ENCODE peak calls at places on chromosomes 16 and 17, in five cellular contexts. Y is A673; V is naive thymus-derived CD4-positive, alpha-beta T cell; M is CD8-positive, alpha-beta memory T cell; D is cardiac muscle cell. O is an unnamed sample. For H3K4me1, the result is how much of the 10 kb centered on the place peaks cover.

GRCh38 chr17:31387438-31387837 is 4.0 kb upstream of the RAB11FIP4 start:
- DNase-seq in Y (no peak), V (no peak), M (no peak), D (no peak), O (no peak)

GRCh38 chr17:77507116-77507885 is 366.5 kb downstream of the SEC14L1 start:
- DNase-seq in Y (no peak), V (no peak), M (no peak), D (no peak), O (no peak)

GRCh38 chr17:7080445-7081041 is 492 bp upstream of the CLEC10A start:
- DNase-seq in Y (no peak), V (no peak), M (no peak), D (no peak), O (no peak)

GRCh38 chr17:48583708-48584582 is 5.8 kb upstream of the HOXB4 start:
- DNase-seq in Y (no peak), V (no peak), M (no peak), D (no peak), O (no peak)

GRCh38 chr16:73058221-73058615 is 10.3 kb upstream of the ZFHX3 start:
- DNase-seq in Y (peak), V (no peak), M (no peak), D (peak), O (no peak)

GRCh38 chr17:34663714-34664113 is 84.3 kb downstream of the TMEM132E start:
- DNase-seq in Y (no peak), V (no peak), M (no peak), D (no peak), O (no peak)

GRCh38 chr17:79024901-79025737 is 1.1 kb downstream of the C1QTNF1 start:
- DNase-seq in Y (no peak), V (no peak), M (no peak), D (peak), O (no peak)

GRCh38 chr17:75241143-75241430 is 20.3 kb downstream of the GGA3 start:
- DNase-seq in Y (no peak), V (no peak), M (no peak), D (peak), O (peak)

GRCh38 chr16:55480228-55480655 is 1.2 kb downstream of the MMP2 start:
- DNase-seq in Y (no peak), V (no peak), M (no peak), D (peak), O (no peak)

GRCh38 chr17:81683584-81684441 is at the start of the genes ARL16 and HGS:
- DNase-seq in Y (peak), V (peak), M (peak), D (peak), O (peak)

GRCh38 chr16:19837331-19837943 is 47.2 kb downstream of the GPRC5B start:
- DNase-seq in Y (no peak), V (no peak), M (no peak), D (no peak), O (no peak)

GRCh38 chr17:72477529-72477928 is 356.7 kb downstream of the SOX9 start:
- DNase-seq in Y (no peak), V (no peak), M (no peak), D (no peak), O (peak)

GRCh38 chr17:72404872-72405271 is 284.1 kb downstream of the SOX9 start:
- DNase-seq in Y (peak), V (no peak), M (no peak), D (peak), O (no peak)

GRCh38 chr17:36851230-36851629 is 86.0 kb upstream of the LHX1 start:
- DNase-seq in Y (no peak), V (no peak), M (no peak), D (no peak), O (no peak)

GRCh38 chr16:6682142-6682811 is 650.4 kb upstream of the RBFOX1 start:
- DNase-seq in Y (peak), V (no peak), M (no peak), D (no peak), O (no peak)

GRCh38 chr17:42578282-42578869 is 847 bp upstream of the PSMC3IP start:
- DNase-seq in Y (peak), V (peak), M (peak), D (peak), O (peak)

GRCh38 chr17:75069783-75070182 is 18.0 kb upstream of the SLC16A5 start:
- DNase-seq in Y (no peak), V (no peak), M (no peak), D (no peak), O (no peak)

GRCh38 chr17:10305336-10306096 is 67.3 kb downstream of the MYH13 start:
- DNase-seq in Y (no peak), V (no peak), M (no peak), D (no peak), O (no peak)

GRCh38 chr17:71631483-71631882 is 489.3 kb upstream of the SOX9 start:
- DNase-seq in Y (peak), V (no peak), M (no peak), D (peak), O (peak)

GRCh38 chr17:27848941-27849340 is 44.2 kb downstream of the LYRM9 start:
- DNase-seq in Y (peak), V (no peak), M (no peak), D (no peak), O (no peak)

GRCh38 chr16:71337631-71338030 is 20.9 kb upstream of the CALB2 start:
- DNase-seq in Y (no peak), V (no peak), M (no peak), D (no peak), O (no peak)

GRCh38 chr16:54633943-54634362 is 296.7 kb upstream of the IRX5 start:
- DNase-seq in Y (peak), V (no peak), M (no peak), D (peak), O (peak)

GRCh38 chr16:595942-596735 is 6.3 kb downstream of the RAB40C start:
- DNase-seq in Y (no peak), V (no peak), M (no peak), D (no peak), O (no peak)

GRCh38 chr16:9119795-9120194 is 28.4 kb downstream of the HAPSTR1 start:
- DNase-seq in Y (no peak), V (no peak), M (no peak), D (peak), O (no peak)

GRCh38 chr17:76643553-76644148 is at the start of gene ST6GALNAC1:
- DNase-seq in Y (no peak), V (peak), M (no peak), D (peak), O (no peak)

GRCh38 chr17:79821331-79822095 is 17.7 kb downstream of the CBX4 start:
- DNase-seq in Y (no peak), V (no peak), M (no peak), D (no peak), O (no peak)

GRCh38 chr17:74827800-74828199 is 31.9 kb downstream of the GRIN2C start:
- DNase-seq in Y (no peak), V (no peak), M (no peak), D (no peak), O (no peak)

GRCh38 chr16:10881479-10882030 is 4.6 kb downstream of the CIITA start:
- DNase-seq in Y (no peak), V (no peak), M (no peak), D (no peak), O (no peak)
- H3K4me1 ChIP-seq in Y (under half), V (under half), M (under half), D (under half), O (under half)

GRCh38 chr17:64156670-64157069 is 26.7 kb upstream of the ERN1 start:
- DNase-seq in Y (no peak), V (no peak), M (no peak), D (no peak), O (no peak)

GRCh38 chr17:64155090-64155630 is 25.2 kb upstream of the ERN1 start:
- DNase-seq in Y (no peak), V (no peak), M (no peak), D (no peak), O (no peak)

GRCh38 chr17:64157669-64158180 is 27.8 kb upstream of the ERN1 start:
- DNase-seq in Y (no peak), V (no peak), M (no peak), D (no peak), O (no peak)

GRCh38 chr17:64154321-64155089 is 24.6 kb upstream of the ERN1 start:
- DNase-seq in Y (no peak), V (no peak), M (no peak), D (no peak), O (no peak)

DNA sequence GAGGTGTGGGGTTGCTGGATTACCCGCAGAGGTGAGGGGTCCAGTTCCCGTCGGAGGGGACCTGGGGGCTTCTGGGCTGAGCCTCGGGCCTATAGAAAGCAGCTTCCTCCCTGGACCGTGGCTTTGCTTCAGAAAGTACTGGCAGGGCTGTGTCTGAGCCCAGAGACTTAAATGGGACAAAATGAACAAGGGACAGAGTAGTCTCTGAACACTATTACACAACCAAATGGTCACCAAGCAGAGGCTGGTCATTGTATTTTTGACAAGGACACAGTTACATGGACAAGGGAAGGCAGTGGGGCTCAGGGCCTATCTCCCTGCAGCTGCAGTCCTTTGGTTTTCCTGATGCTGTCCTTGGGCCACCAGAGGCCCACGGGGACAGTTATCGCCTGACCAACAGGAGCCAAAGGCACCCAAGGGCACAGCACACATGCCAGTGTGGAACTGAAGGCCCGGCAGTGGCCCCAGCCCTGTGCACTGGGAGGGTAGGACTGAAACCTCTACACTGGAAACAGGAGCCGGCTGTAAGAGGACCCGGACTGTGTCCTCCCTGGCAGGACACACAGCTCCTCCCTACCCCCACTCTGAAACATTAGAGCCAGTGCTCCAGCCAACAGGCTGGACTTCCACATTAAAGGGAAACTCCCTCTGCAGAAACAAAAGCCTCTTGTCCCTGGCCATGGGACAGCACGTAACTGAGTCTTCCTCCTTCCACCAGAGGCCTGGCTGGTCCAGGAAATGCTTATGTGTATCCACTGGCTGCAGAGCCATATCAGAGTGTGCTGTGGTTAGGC is 26.0 kb upstream of the ERN1 start:
- DNase-seq in Y (no peak), V (no peak), M (no peak), D (peak), O (no peak)
- H3K4me1 ChIP-seq in Y (under half), V (under half), M (under half), D (under half), O (under half)

GRCh38 chr17:4485676-4486646 is 12.7 kb upstream of the SPNS2 start:
- DNase-seq in Y (no peak), V (peak), M (no peak), D (no peak), O (no peak)

GRCh38 chr17:4480929-4481898 is 17.5 kb upstream of the SPNS2 start:
- DNase-seq in Y (no peak), V (peak), M (no peak), D (no peak), O (no peak)

GRCh38 chr17:4482338-4483011 is 16.2 kb upstream of the SPNS2 start:
- DNase-seq in Y (no peak), V (no peak), M (no peak), D (no peak), O (no peak)

GRCh38 chr17:4479982-4480751 is 18.5 kb upstream of the SPNS2 start:
- DNase-seq in Y (no peak), V (no peak), M (no peak), D (no peak), O (no peak)

GRCh38 chr17:4483012-4483840 is 15.5 kb upstream of the SPNS2 start:
- DNase-seq in Y (no peak), V (no peak), M (no peak), D (no peak), O (peak)
- H3K4me1 ChIP-seq in Y (under half), V (under half), M (under half), D (under half), O (half or more)

GRCh38 chr16:81445926-81446317 is 1.3 kb downstream of the CMIP start:
- DNase-seq in Y (no peak), V (no peak), M (no peak), D (no peak), O (no peak)
- H3K4me1 ChIP-seq in Y (under half), V (under half), M (half or more), D (under half), O (under half)

DNA sequence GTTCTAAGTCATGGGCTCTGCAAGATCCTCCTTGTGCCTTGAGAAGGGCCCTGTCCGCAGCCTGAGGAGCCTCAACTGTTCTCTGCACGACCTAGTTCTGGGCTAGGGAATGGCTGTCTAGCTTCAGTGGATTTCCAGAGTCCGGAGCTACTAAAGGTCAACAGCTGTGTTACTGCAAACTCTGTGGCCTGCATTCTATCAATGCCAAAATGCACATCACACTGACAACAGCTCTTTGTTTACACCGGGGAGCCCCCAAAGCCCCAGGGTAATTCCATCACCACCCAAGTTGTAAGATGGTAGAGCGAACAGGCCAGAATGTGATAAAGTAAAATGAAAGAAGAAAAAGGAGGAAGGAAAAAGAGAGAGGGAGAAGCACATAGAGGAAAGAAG is 610.2 kb downstream of the MAF start:
- DNase-seq in Y (no peak), V (no peak), M (no peak), D (no peak), O (no peak)
- H3K4me1 ChIP-seq in Y (under half), V (under half), M (under half), D (under half), O (under half)

GRCh38 chr17:2070241-2071023 is 15.5 kb downstream of the HIC1 start:
- DNase-seq in Y (no peak), V (no peak), M (no peak), D (no peak), O (peak)

GRCh38 chr17:2068589-2069051 is 13.7 kb downstream of the HIC1 start:
- DNase-seq in Y (no peak), V (no peak), M (no peak), D (peak), O (no peak)

GRCh38 chr17:2067559-2067958 is 12.7 kb downstream of the HIC1 start:
- DNase-seq in Y (no peak), V (no peak), M (no peak), D (peak), O (no peak)

GRCh38 chr17:2067048-2067452 is 12.1 kb downstream of the HIC1 start:
- DNase-seq in Y (no peak), V (no peak), M (no peak), D (no peak), O (no peak)

GRCh38 chr17:2068101-2068518 is 13.2 kb downstream of the HIC1 start:
- DNase-seq in Y (no peak), V (no peak), M (no peak), D (peak), O (peak)
- H3K4me1 ChIP-seq in Y (under half), V (under half), M (under half), D (under half), O (under half)

GRCh38 chr17:33073416-33073815 is 81.8 kb downstream of the SPACA3 start:
- DNase-seq in Y (no peak), V (no peak), M (no peak), D (no peak), O (no peak)

GRCh38 chr17:33072421-33073175 is 81.0 kb downstream of the SPACA3 start:
- DNase-seq in Y (no peak), V (no peak), M (no peak), D (no peak), O (peak)
- H3K4me1 ChIP-seq in Y (under half), V (under half), M (under half), D (under half), O (under half)

GRCh38 chr17:4600563-4600962 is 16.2 kb downstream of the SMTNL2 start:
- DNase-seq in Y (no peak), V (no peak), M (no peak), D (no peak), O (no peak)

GRCh38 chr17:4598776-4599504 is 14.6 kb downstream of the SMTNL2 start:
- DNase-seq in Y (no peak), V (no peak), M (no peak), D (peak), O (no peak)

GRCh38 chr17:4599505-4600281 is 15.4 kb downstream of the SMTNL2 start:
- DNase-seq in Y (no peak), V (no peak), M (no peak), D (peak), O (no peak)

GRCh38 chr17:4596636-4597380 is 12.5 kb downstream of the SMTNL2 start:
- DNase-seq in Y (no peak), V (no peak), M (no peak), D (no peak), O (no peak)

DNA sequence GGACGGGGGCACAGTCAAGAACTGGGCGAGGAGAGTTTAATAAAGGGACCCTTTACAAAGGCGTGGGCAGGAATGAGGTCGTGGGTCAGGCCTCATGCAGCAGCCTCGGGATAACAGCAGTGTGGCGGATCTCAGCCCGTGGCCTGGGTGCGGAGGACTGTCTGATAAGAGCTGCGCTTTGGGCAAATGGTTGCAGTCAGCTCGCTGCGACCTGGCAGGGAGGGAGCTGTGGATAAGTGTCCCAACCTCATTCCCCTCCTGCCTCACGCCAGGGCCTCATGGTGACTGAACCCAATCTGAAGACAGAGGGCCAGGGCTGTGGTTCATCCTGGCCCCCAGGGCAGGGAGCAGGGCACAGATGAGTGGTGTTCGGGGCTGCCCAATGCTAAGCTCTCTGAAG is 13.6 kb downstream of the SMTNL2 start:
- DNase-seq in Y (no peak), V (no peak), M (no peak), D (no peak), O (no peak)
- H3K4me1 ChIP-seq in Y (under half), V (under half), M (under half), D (half or more), O (half or more)

GRCh38 chr16:58498341-58499091 is 1.4 kb upstream of the NDRG4 start:
- DNase-seq in Y (no peak), V (no peak), M (no peak), D (no peak), O (no peak)
- H3K4me1 ChIP-seq in Y (under half), V (under half), M (under half), D (under half), O (under half)

O was measured in trophoblast cell.